ENCODE peak calls at places on chromosomes 4 and X, in four cellular contexts. G, I, V and W are unnamed samples. For H3K27me3, the result is how much of the 10 kb centered on the place peaks cover.

GRCh38 chr4:151407466-151408379 is 1.3 kb upstream of the FHIP1A start:
- DNase-seq in G (peak), I (no peak), V (no peak), W (no peak)

GRCh38 chr4:157270108-157270507 is 49.6 kb downstream of the GRIA2 start:
- DNase-seq in G (no peak), I (no peak), V (no peak), W (no peak)

GRCh38 chr4:123631699-123632098 is 235.1 kb downstream of the SPRY1 start:
- DNase-seq in G (peak), I (no peak), V (no peak), W (no peak)

GRCh38 chrX:23372220-23372902 is 37.7 kb downstream of the PTCHD1 start:
- DNase-seq in G (peak), I (peak), V (no peak), W (no peak)

GRCh38 chrX:130245441-130245840 is 23.3 kb downstream of the ZNF280C start:
- DNase-seq in G (peak), I (no peak), V (no peak), W (no peak)

GRCh38 chrX:112761239-112762207 is 79.1 kb downstream of the AMOT start:
- DNase-seq in G (no peak), I (no peak), V (no peak), W (no peak)

GRCh38 chr4:177375971-177376370 is 66.3 kb downstream of the AGA start:
- DNase-seq in G (peak), I (no peak), V (no peak), W (no peak)

GRCh38 chrX:27057883-27058282 is 405.3 kb downstream of the PPP4R3C start:
- DNase-seq in G (no peak), I (no peak), V (no peak), W (no peak)

GRCh38 chr4:186144596-186145569 is 40.4 kb downstream of the FAM149A start:
- DNase-seq in G (peak), I (peak), V (no peak), W (no peak)

GRCh38 chr4:28402751-28403150 is 1542.1 kb downstream of the STIM2 start:
- DNase-seq in G (no peak), I (no peak), V (no peak), W (no peak)

GRCh38 chr4:71229477-71230257 is 109.2 kb upstream of the SLC4A4 start:
- DNase-seq in G (peak), I (peak), V (no peak), W (no peak)

GRCh38 chrX:63784346-63784901 is 590 bp downstream of the ARHGEF9 start:
- DNase-seq in G (no peak), I (no peak), V (no peak), W (no peak)

GRCh38 chr4:151537726-151538125 is 128.8 kb downstream of the FHIP1A start:
- DNase-seq in G (peak), I (no peak), V (no peak), W (no peak)

DNA sequence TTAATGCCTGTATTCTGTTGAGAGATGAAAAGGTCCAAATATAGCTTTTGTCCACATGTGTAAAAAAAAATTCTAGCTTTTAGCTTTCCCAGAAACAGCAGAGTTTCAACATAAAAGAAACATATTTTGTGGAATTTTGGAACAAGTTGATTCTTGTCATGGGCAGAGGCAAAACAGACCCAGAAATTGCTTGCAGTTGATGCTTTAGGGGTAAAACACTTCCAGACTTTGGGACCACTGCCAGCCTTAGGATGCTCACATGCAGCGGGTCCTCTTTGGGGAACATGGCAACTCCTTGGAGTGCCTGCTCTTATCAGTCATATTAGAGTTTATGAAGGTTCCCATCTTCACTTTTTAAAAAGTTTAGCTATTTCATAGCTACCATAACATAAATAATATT is 30.4 kb downstream of the DCLK2 start:
- DNase-seq in G (no peak), I (no peak), V (no peak), W (no peak)
- H3K27me3 ChIP-seq in G (under half), I (under half), V (under half), W (under half)

DNA sequence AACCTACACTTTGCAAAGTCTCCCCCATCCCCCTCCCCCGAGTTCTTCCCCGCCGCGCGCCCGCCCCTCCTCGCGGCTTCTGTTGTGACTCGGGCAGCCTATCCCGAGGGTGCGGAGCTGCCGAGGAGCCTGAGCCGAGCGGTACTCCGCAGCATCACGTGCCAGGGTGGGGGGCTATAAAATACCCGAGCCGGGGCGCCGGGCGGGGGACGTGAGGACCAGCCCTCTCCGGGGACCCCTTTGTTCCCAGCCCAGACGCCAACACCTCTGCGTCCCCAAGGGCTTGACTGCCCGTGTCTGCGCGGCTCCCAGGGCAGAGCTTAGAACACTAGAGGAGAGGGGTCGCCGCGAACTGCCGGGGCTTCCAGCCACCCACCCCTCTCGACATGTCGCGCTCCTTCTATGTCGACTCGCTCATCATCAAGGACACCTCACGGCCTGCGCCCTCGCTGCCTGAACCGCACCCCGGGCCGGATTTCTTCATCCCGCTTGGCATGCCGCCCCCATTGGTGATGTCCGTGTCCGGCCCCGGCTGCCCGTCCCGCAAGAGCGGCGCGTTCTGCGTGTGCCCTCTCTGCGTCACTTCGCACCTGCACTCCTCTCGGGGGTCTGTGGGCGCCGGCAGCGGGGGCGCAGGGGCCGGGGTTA is at the start of gene GSX2:
- DNase-seq in G (no peak), I (no peak), V (no peak), W (no peak)
- H3K27ac ChIP-seq in G (no peak), I (no peak), V (peak), W (no peak)

DNA sequence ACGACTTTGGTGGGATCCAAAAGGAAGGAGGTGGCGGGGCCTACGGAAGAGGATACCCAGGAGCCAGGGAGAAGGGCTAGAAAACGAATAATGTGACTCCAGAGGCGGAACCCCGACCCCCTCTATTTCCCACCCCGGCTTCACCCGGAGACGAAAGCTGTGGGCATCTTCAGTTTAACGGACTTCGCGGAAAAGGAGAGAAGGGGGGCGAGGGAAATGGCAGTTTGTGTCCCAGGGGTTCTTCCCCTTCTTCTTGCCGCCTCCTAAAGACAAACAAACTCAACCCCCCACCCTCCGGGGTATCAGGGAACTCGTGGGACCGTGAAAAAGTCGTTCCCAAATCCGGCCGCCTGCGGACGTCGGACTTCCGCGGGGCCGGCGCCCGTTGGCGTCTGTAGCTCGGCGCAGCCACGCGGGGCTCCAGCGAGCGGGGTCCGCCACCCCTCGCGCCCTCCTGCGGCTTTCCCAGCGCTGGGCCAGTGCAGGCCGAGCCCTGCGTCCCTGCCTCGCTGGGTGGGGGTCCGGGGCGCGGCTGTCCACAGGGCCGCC is 3.6 kb upstream of the LEF1 start:
- DNase-seq in G (peak), I (peak), V (no peak), W (no peak)
- H3K27me3 ChIP-seq in G (under half), I (under half), V (under half), W (under half)

DNA sequence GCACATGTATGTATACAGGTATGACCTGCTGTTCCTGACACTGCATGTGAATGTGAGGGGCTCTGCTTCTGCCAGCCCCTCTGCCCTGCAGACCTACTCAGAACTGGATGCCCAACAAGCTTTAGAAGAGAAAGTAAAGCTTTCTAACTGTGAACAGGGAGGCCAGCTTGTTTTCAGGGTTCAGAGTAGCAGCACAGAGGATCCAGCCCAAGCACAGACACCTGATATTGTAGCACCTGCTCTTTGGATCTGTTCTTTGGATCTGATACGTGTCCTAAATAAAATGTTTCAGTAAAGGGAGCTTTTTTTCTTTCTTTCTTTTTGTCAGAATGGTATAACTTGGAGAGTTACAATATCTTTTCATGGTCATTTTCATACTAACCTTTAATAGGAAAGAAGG is 19.2 kb downstream of the DCUN1D4 start:
- DNase-seq in G (no peak), I (no peak), V (no peak), W (no peak)
- H3K27ac ChIP-seq in G (no peak), I (no peak), V (no peak), W (no peak)

GRCh38 chr4:41748788-41749445 is 392 bp upstream of the PHOX2B start:
- DNase-seq in G (no peak), I (no peak), V (no peak), W (no peak)

GRCh38 chr4:41746440-41747229 is 1.9 kb downstream of the PHOX2B start:
- DNase-seq in G (no peak), I (no peak), V (no peak), W (no peak)

GRCh38 chr4:41746025-41746439 is 2.5 kb downstream of the PHOX2B start:
- DNase-seq in G (no peak), I (no peak), V (no peak), W (no peak)

GRCh38 chr4:41748074-41748787 is at the start of gene PHOX2B:
- DNase-seq in G (no peak), I (no peak), V (no peak), W (no peak)

GRCh38 chr4:41747230-41748055 is 1.1 kb downstream of the PHOX2B start:
- DNase-seq in G (no peak), I (no peak), V (no peak), W (no peak)
- H3K27me3 ChIP-seq in G (half or more), I (half or more), V (under half), W (under half)

GRCh38 chrX:1507511-1508463 is 29.2 kb downstream of the P2RY8 start:
- DNase-seq in G (no peak), I (no peak), V (no peak), W (peak)
- H3K27ac ChIP-seq in G (no peak), I (no peak), V (no peak), W (no peak)

GRCh38 chrX:133980832-133981588 is 4.4 kb downstream of the GPC3 start:
- DNase-seq in G (no peak), I (no peak), V (no peak), W (no peak)

GRCh38 chrX:133981908-133982307 is 3.5 kb downstream of the GPC3 start:
- DNase-seq in G (no peak), I (no peak), V (no peak), W (no peak)

GRCh38 chrX:133983243-133983973 is 2.0 kb downstream of the GPC3 start:
- DNase-seq in G (no peak), I (no peak), V (no peak), W (no peak)

GRCh38 chrX:133979641-133980230 is 5.7 kb downstream of the GPC3 start:
- DNase-seq in G (no peak), I (no peak), V (no peak), W (no peak)

GRCh38 chrX:133980406-133980805 is 5.0 kb downstream of the GPC3 start:
- DNase-seq in G (no peak), I (no peak), V (no peak), W (no peak)
- H3K27me3 ChIP-seq in G (under half), I (under half), V (under half), W (under half)

DNA sequence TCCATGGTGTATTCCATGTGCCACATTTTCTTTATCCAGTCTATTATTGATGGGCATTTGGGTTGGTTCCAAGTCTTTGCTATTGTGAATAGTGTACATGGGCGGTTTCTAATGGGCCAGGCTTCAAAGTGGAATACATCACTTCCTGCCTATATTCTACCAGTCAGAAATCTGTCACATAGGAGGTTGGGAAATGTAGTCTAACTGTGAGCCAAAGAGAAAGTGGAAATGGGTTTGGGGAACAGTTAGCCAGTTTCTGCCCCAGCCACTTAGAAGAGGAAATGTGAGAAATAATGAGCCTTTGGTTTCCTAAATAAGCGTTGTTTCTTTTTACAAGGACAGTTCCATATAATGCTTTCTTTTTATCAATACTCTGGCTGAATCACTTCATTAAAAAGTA is 85.1 kb upstream of the AP1S2 start:
- DNase-seq in G (no peak), I (no peak), V (no peak), W (no peak)
- H3K27ac ChIP-seq in G (no peak), I (no peak), V (no peak), W (no peak)

GRCh38 chrX:151675121-151675746 is 20.0 kb upstream of the PRRG3 start:
- DNase-seq in G (no peak), I (no peak), V (no peak), W (no peak)

GRCh38 chrX:151679798-151680427 is 15.3 kb upstream of the PRRG3 start:
- DNase-seq in G (no peak), I (no peak), V (no peak), W (no peak)

GRCh38 chrX:151680805-151681204 is 14.5 kb upstream of the PRRG3 start:
- DNase-seq in G (no peak), I (peak), V (no peak), W (no peak)
- H3K27me3 ChIP-seq in G (under half), I (under half), V (under half), W (under half)